ENCODE peak calls at places on chromosomes 13 and 19, in eight cellular contexts. F is tibial nerve; C is thoracic aorta; O is mucosa of descending colon; V is esophagus squamous epithelium; J is cardiac fibroblast; X is omental fat pad; W is CD8-positive, alpha-beta T cell. Z is an unnamed sample.

GRCh38 chr13:33235078-33235477 is 50.5 kb downstream of the STARD13 start:
- DNase-seq in F (no peak), C (no peak), O (no peak), V (no peak), J (peak), X (no peak), W (no peak), Z (no peak)

GRCh38 chr13:49418206-49418605 is 25.7 kb downstream of the CAB39L start:
- DNase-seq in F (no peak), C (no peak), O (no peak), V (no peak), J (no peak), X (no peak), W (no peak), Z (no peak)

GRCh38 chr13:106847049-106847448 is 279.1 kb upstream of the ARGLU1 start:
- DNase-seq in F (no peak), C (no peak), O (no peak), V (no peak), J (no peak), X (no peak), W (no peak), Z (no peak)

GRCh38 chr13:96181886-96182285 is 92.0 kb downstream of the HS6ST3 start:
- DNase-seq in F (no peak), C (no peak), O (no peak), V (no peak), J (no peak), X (no peak), W (no peak), Z (no peak)

GRCh38 chr19:18996796-18997394 is 36.4 kb downstream of the SUGP2 start:
- DNase-seq in F (no peak), C (no peak), O (no peak), V (no peak), J (no peak), X (no peak), W (no peak), Z (no peak)

GRCh38 chr13:97627566-97627965 is 193.6 kb downstream of the RAP2A start:
- DNase-seq in F (no peak), C (no peak), O (peak), V (no peak), J (peak), X (no peak), W (no peak), Z (no peak)

GRCh38 chr19:56266060-56266459 is 6.5 kb upstream of the EDDM13 start:
- DNase-seq in F (no peak), C (no peak), O (no peak), V (no peak), J (no peak), X (no peak), W (no peak), Z (no peak)

GRCh38 chr13:38366954-38367645 is 17.4 kb downstream of the UFM1 start:
- DNase-seq in F (no peak), C (no peak), O (no peak), V (no peak), J (peak), X (no peak), W (no peak), Z (no peak)

GRCh38 chr19:38564981-38565685 is 52.6 kb downstream of the MAP4K1 start:
- DNase-seq in F (no peak), C (no peak), O (no peak), V (no peak), J (no peak), X (no peak), W (peak), Z (no peak)

GRCh38 chr19:46813570-46814358 is 25.4 kb upstream of the SLC1A5 start:
- DNase-seq in F (peak), C (no peak), O (peak), V (no peak), J (peak), X (no peak), W (no peak), Z (no peak)

GRCh38 chr19:1651548-1652394 is 644 bp downstream of the TCF3 start:
- DNase-seq in F (no peak), C (no peak), O (peak), V (no peak), J (peak), X (no peak), W (peak), Z (no peak)

GRCh38 chr19:53467503-53468262 is at the start of gene ZNF813:
- DNase-seq in F (peak), C (peak), O (peak), V (peak), J (peak), X (peak), W (peak), Z (peak)

GRCh38 chr19:43648633-43649032 is 9.0 kb upstream of the CADM4 start:
- DNase-seq in F (no peak), C (no peak), O (no peak), V (no peak), J (no peak), X (no peak), W (no peak), Z (no peak)

GRCh38 chr19:22422220-22422619 is at the start of gene ZNF98:
- DNase-seq in F (no peak), C (no peak), O (no peak), V (no peak), J (no peak), X (no peak), W (no peak), Z (peak)

GRCh38 chr13:112556600-112556999 is 31.4 kb downstream of the TUBGCP3 start:
- DNase-seq in F (no peak), C (no peak), O (no peak), V (no peak), J (no peak), X (no peak), W (no peak), Z (no peak)

GRCh38 chr13:33380487-33381079 is 95.0 kb upstream of the STARD13 start:
- DNase-seq in F (no peak), C (no peak), O (no peak), V (no peak), J (no peak), X (no peak), W (no peak), Z (no peak)

GRCh38 chr13:108835082-108835481 is 205.7 kb downstream of the MYO16 start:
- DNase-seq in F (no peak), C (no peak), O (no peak), V (no peak), J (no peak), X (no peak), W (no peak), Z (no peak)

GRCh38 chr13:91078093-91078679 is 269.3 kb upstream of the MIR17HG start:
- DNase-seq in F (no peak), C (no peak), O (no peak), V (no peak), J (peak), X (no peak), W (no peak), Z (no peak)
- TF ChIP-seq CTCF in F (peak), C (peak), O (no peak), V (no peak), J (no peak), X (no peak), W (no peak), Z (peak)

DNA sequence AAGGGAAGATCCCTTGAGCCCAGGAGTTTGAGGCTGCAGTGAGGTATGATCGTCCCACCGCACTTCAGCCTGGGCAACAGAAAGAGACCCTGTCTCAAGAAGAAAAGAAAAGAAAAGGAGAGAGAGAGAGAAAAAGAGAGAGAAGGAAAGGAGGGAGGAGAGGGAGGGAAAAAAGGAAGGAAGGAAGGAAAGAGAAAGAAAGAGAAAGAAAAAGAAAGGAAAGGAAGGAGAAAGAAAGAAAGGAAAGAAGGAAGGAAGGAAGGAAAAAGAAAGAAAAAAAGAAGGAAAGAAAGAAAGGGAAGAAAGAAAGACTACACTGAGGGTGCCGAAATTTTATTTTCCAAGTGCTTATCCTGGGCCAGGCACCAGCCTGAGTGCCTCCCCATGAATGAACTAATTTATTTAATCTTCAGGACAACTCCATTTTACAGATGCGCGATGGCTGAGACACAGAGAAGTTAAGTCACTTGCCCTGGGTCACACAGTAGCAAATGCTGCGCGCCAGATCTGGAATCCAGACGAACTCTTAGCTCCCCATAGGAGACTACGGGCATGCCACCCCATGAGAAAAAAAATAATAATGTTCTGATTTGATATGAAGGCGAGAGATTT is 2.7 kb downstream of the CDC42EP5 start:
- DNase-seq in F (no peak), C (no peak), O (no peak), V (no peak), J (no peak), X (no peak), W (no peak), Z (no peak)
- TF ChIP-seq CTCF in F (no peak), C (no peak), O (no peak), V (no peak), J (no peak), X (no peak), W (no peak), Z (no peak)

GRCh38 chr13:29832899-29833298 is 17.5 kb downstream of the UBL3 start:
- DNase-seq in F (no peak), C (no peak), O (no peak), V (no peak), J (no peak), X (no peak), W (no peak), Z (no peak)

GRCh38 chr13:29840585-29840984 is 9.8 kb downstream of the UBL3 start:
- DNase-seq in F (no peak), C (no peak), O (no peak), V (no peak), J (no peak), X (no peak), W (no peak), Z (no peak)

GRCh38 chr13:29830000-29830399 is 20.4 kb downstream of the UBL3 start:
- DNase-seq in F (no peak), C (no peak), O (no peak), V (no peak), J (no peak), X (no peak), W (no peak), Z (no peak)

DNA sequence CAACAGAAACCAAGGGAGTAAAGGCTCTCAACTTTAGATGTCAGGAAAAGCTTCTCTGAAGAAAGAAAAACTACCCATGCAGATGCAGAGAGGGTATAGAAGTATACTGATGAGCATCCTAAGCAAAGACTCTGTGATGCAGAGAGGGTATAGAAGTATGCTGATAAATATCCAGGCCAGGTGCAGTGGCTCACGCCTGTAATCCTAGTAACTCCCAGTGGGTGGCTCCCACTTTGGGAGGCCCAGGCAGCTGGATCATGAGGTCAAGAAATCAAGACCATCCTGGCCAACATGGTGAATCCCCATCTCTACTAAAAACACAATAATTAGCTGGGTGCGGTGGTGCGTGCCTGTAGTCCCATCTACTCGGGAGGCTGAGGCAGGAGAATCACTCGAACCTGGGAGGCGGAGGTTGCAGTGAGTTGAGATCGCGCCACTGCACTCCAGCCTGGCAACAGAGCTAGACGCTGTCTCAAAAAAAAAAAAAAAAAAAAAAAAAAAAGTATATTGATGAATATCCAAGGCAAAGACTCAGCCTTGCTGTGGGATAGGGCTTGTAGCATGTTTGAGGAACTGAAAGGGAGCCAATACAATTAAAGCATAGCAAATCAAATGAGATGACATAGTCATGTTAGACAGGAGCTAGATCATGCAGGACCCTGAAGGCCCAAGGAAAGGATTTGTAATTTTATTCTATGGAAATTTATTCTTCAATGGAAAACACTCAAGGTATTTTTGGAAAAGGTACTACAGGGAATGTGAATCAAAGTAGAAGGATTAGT is 14.9 kb downstream of the UBL3 start:
- DNase-seq in F (no peak), C (no peak), O (no peak), V (no peak), J (no peak), X (no peak), W (no peak), Z (no peak)
- TF ChIP-seq CTCF in F (no peak), C (no peak), O (no peak), V (no peak), J (no peak), X (no peak), W (no peak), Z (no peak)

DNA sequence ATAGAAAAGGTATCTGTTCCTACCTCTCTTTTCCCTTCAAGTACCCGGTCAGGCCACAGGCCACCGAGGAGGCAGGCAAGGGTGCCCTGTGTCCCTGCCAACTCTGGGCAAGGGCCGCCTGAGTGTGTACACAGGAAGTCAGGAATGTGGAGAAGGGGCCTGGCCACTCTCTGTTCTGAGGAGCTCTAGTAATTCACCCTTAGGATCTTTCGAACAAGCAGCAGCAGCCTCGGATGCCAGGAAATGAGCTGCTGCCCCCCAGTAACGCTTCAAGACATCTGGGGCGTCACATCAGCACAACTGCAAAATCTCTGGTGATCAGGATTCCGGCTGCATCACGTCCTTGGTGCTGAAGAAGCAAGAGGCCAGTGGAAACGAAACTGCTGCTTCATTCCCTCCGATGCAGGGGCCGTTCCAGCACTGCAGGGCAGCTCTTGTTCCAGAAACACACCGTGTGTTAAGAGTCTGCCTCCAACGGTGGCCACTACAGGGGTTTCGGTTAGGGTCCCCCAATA is 2.0 kb downstream of the RAB20 start:
- DNase-seq in F (no peak), C (no peak), O (peak), V (no peak), J (peak), X (no peak), W (no peak), Z (no peak)
- TF ChIP-seq CTCF in F (no peak), C (no peak), O (no peak), V (no peak), J (no peak), X (no peak), W (no peak), Z (no peak)

GRCh38 chr19:13036366-13036976 is 41.2 kb downstream of the NFIX start:
- DNase-seq in F (no peak), C (no peak), O (peak), V (no peak), J (peak), X (no peak), W (no peak), Z (no peak)
- TF ChIP-seq CTCF in F (no peak), C (no peak), O (no peak), V (peak), J (no peak), X (no peak), W (no peak), Z (peak)

DNA sequence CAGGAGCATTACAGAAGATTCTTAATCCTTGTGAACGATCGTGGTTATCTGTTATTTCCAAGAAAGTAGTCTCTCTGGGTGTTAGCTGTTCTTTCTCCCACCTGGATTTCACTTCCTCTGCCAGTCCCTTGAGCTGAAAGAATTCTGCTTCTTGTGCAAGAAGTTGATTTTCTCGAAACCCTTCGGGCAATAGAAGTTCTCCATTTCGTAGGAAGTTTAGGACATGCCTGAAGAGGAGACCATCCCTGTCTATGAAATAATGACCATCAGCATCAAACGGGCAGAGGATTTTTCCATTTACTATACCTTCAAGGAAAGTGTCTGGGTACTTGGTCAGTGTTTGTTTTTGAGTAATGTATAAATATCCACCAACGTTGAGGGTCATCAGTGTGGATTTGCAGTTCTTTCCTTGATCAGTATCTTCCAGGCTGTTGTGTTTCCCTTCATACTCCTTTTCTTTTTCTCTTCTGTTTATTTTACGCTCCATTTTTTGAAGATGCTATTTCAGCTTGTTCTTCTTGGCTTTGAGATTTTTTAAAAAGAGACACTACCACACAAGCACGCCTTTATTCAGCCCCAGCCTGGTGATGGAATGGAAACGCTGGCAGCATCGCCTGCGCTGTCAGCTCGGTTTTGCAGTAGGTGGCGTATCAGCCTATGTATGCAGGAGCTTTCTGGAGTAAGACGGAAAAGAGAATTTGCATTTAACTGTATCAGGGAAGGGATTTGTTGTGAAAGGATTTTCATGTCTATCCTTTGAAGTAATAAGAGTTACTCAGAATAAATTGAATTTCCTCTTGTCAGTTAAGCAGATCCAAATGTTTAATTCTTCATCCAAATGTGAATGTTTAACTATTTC is 6.5 kb downstream of the KCTD4 start:
- DNase-seq in F (peak), C (no peak), O (peak), V (no peak), J (peak), X (no peak), W (no peak), Z (no peak)
- TF ChIP-seq CTCF in F (peak), C (peak), O (no peak), V (no peak), J (peak), X (no peak), W (no peak), Z (peak)

DNA sequence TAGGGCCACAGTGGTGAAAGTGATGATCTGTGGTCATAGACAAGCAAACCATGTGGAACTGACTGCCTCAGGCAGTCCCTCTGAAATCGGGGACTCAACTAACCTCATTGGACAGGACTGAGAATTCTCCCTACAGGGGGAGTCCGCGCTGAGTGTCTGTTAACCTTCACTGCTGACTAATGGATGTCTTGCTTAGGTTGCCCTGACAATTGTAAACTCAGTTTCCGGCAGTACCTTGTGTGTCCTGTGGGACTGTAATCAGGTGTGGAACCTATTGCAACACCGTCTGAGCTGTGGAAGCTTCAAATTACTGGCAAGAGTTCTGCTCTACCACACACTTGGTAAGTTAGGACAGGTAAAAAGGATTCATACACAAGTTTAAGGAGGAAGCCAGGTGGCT is 21.8 kb downstream of the ZNF77 start:
- DNase-seq in F (no peak), C (no peak), O (no peak), V (no peak), J (peak), X (no peak), W (no peak), Z (no peak)
- TF ChIP-seq CTCF in F (no peak), C (no peak), O (no peak), V (peak), J (no peak), X (no peak), W (no peak), Z (no peak)

GRCh38 chr13:81610613-81611012 is 1269.7 kb upstream of the SPRY2 start:
- DNase-seq in F (no peak), C (no peak), O (no peak), V (no peak), J (no peak), X (no peak), W (no peak), Z (no peak)
- TF ChIP-seq CTCF in F (no peak), C (no peak), O (no peak), V (no peak), J (no peak), X (no peak), W (no peak), Z (peak)

GRCh38 chr19:45428385-45429231 is 4.9 kb upstream of the ERCC1 start:
- DNase-seq in F (no peak), C (no peak), O (no peak), V (no peak), J (peak), X (no peak), W (no peak), Z (no peak)
- TF ChIP-seq CTCF in F (peak), C (peak), O (no peak), V (no peak), J (no peak), X (no peak), W (no peak), Z (no peak)

GRCh38 chr13:41411536-41411935 is 45.8 kb upstream of the RGCC start:
- DNase-seq in F (no peak), C (no peak), O (peak), V (no peak), J (peak), X (no peak), W (no peak), Z (no peak)
- TF ChIP-seq CTCF in F (peak), C (no peak), O (no peak), V (no peak), J (peak), X (no peak), W (no peak), Z (peak)

Z was measured in D721Med.